ENCODE peak calls at places on chromosomes 7 and 10, in seven cellular contexts. F is NCI-H1092; G is activated CD4-positive, CD25-positive, alpha-beta regulatory T cell treated with anti-CD3 and anti-CD28 coated beads, Interleukin-2, amount 50 U/mL, for 16 hours; I is activated naive CD4-positive, alpha-beta T cell; Y is amygdala; K is AG04449; X is heart left ventricle. C is an unnamed sample.

GRCh38 chr10:62545667-62546066 is 171.5 kb downstream of the ZNF365 start:
- DNase-seq in F (no peak), G (no peak), I (no peak), Y (no peak), K (no peak), X (no peak), C (no peak)

GRCh38 chr7:101728888-101729883 is 88.2 kb upstream of the CUX1 start:
- DNase-seq in F (no peak), G (no peak), I (no peak), Y (no peak), K (peak), X (no peak), C (no peak)

GRCh38 chr10:25818751-25819150 is 115.3 kb upstream of the MYO3A start:
- DNase-seq in F (no peak), G (no peak), I (no peak), Y (no peak), K (no peak), X (no peak), C (no peak)

GRCh38 chr7:95470452-95470851 is 15.3 kb upstream of the ASB4 start:
- DNase-seq in F (peak), G (no peak), I (no peak), Y (no peak), K (no peak), X (no peak), C (peak)

GRCh38 chr10:24901686-24902399 is 50.6 kb downstream of the PRTFDC1 start:
- DNase-seq in F (no peak), G (no peak), I (no peak), Y (peak), K (peak), X (no peak), C (no peak)

GRCh38 chr7:1045038-1045726 is 836 bp downstream of the GPR146 start:
- DNase-seq in F (no peak), G (no peak), I (no peak), Y (no peak), K (no peak), X (no peak), C (no peak)

GRCh38 chr10:112280205-112280921 is 2.8 kb upstream of the TECTB start:
- DNase-seq in F (no peak), G (no peak), I (no peak), Y (no peak), K (no peak), X (no peak), C (no peak)

GRCh38 chr10:31554556-31554955 is 235.5 kb downstream of the ZEB1 start:
- DNase-seq in F (no peak), G (no peak), I (no peak), Y (no peak), K (peak), X (no peak), C (no peak)

GRCh38 chr10:76317078-76317477 is 885.7 kb downstream of the LRMDA start:
- DNase-seq in F (no peak), G (no peak), I (no peak), Y (no peak), K (no peak), X (no peak), C (no peak)

GRCh38 chr7:19869979-19870378 is 96.6 kb upstream of the TMEM196 start:
- DNase-seq in F (no peak), G (no peak), I (no peak), Y (no peak), K (no peak), X (no peak), C (no peak)

GRCh38 chr10:70418229-70418628 is 14.3 kb downstream of the EIF4EBP2 start:
- DNase-seq in F (no peak), G (no peak), I (no peak), Y (no peak), K (peak), X (no peak), C (no peak)

GRCh38 chr7:50534690-50535290 is 30.4 kb downstream of the DDC start:
- DNase-seq in F (no peak), G (no peak), I (no peak), Y (no peak), K (peak), X (no peak), C (no peak)

GRCh38 chr7:84091318-84091717 is 103.3 kb downstream of the SEMA3A start:
- DNase-seq in F (no peak), G (no peak), I (no peak), Y (no peak), K (no peak), X (no peak), C (no peak)

GRCh38 chr10:5592070-5592469 is 67.3 kb downstream of the CALML3 start:
- DNase-seq in F (no peak), G (no peak), I (no peak), Y (no peak), K (no peak), X (no peak), C (no peak)

GRCh38 chr7:140049339-140050024 is 13.3 kb downstream of the PARP12 start:
- DNase-seq in F (no peak), G (no peak), I (no peak), Y (no peak), K (no peak), X (no peak), C (no peak)

GRCh38 chr7:27576360-27576944 is 86.2 kb downstream of the HIBADH start:
- DNase-seq in F (peak), G (no peak), I (no peak), Y (no peak), K (no peak), X (no peak), C (no peak)